ENCODE peak calls at places on chromosome 12, in nine cellular contexts. One of them, this sample, is unnamed.

GRCh38 chr12:109385339-109386078 is 37.8 kb downstream of the MYO1H start:
- DNase-seq in GM13977: peak
- DNase-seq in natural killer cell: no peak
- DNase-seq in omental fat pad: no peak
- DNase-seq in neural crest cell: no peak
- DNase-seq in progenitor cell of endocrine pancreas: no peak
- DNase-seq in neural progenitor cell: peak
- DNase-seq in endothelial cell of umbilical vein: peak
- DNase-seq in GM13976: peak
- DNase-seq in this sample: no peak

GRCh38 chr12:52295663-52296062 is 4.3 kb upstream of the KRT81 start:
- DNase-seq in GM13977: no peak
- DNase-seq in natural killer cell: no peak
- DNase-seq in omental fat pad: no peak
- DNase-seq in neural crest cell: no peak
- DNase-seq in progenitor cell of endocrine pancreas: no peak
- DNase-seq in neural progenitor cell: no peak
- DNase-seq in endothelial cell of umbilical vein: no peak
- DNase-seq in GM13976: no peak
- DNase-seq in this sample: no peak

GRCh38 chr12:68896881-68897540 is 36.0 kb downstream of the CPM start:
- DNase-seq in GM13977: no peak
- DNase-seq in natural killer cell: no peak
- DNase-seq in omental fat pad: no peak
- DNase-seq in neural crest cell: no peak
- DNase-seq in progenitor cell of endocrine pancreas: no peak
- DNase-seq in neural progenitor cell: no peak
- DNase-seq in endothelial cell of umbilical vein: no peak
- DNase-seq in GM13976: no peak
- DNase-seq in this sample: no peak

GRCh38 chr12:123657211-123657610 is 13.7 kb upstream of the TCTN2 start:
- DNase-seq in GM13977: no peak
- DNase-seq in natural killer cell: no peak
- DNase-seq in omental fat pad: no peak
- DNase-seq in neural crest cell: no peak
- DNase-seq in progenitor cell of endocrine pancreas: no peak
- DNase-seq in neural progenitor cell: no peak
- DNase-seq in endothelial cell of umbilical vein: no peak
- DNase-seq in GM13976: no peak
- DNase-seq in this sample: no peak

GRCh38 chr12:94062796-94063635 is 85.4 kb upstream of the PLXNC1 start:
- DNase-seq in GM13977: no peak
- DNase-seq in natural killer cell: no peak
- DNase-seq in omental fat pad: no peak
- DNase-seq in neural crest cell: no peak
- DNase-seq in progenitor cell of endocrine pancreas: no peak
- DNase-seq in neural progenitor cell: no peak
- DNase-seq in endothelial cell of umbilical vein: no peak
- DNase-seq in GM13976: no peak
- DNase-seq in this sample: no peak

GRCh38 chr12:2904260-2904659 is 13.6 kb downstream of the TULP3 start:
- DNase-seq in GM13977: no peak
- DNase-seq in natural killer cell: no peak
- DNase-seq in omental fat pad: no peak
- DNase-seq in neural crest cell: no peak
- DNase-seq in progenitor cell of endocrine pancreas: no peak
- DNase-seq in neural progenitor cell: no peak
- DNase-seq in endothelial cell of umbilical vein: no peak
- DNase-seq in GM13976: no peak
- DNase-seq in this sample: no peak

GRCh38 chr12:1760566-1761382 is 59.6 kb upstream of the LRTM2 start:
- DNase-seq in GM13977: no peak
- DNase-seq in natural killer cell: no peak
- DNase-seq in omental fat pad: no peak
- DNase-seq in neural crest cell: no peak
- DNase-seq in progenitor cell of endocrine pancreas: no peak
- DNase-seq in neural progenitor cell: no peak
- DNase-seq in endothelial cell of umbilical vein: peak
- DNase-seq in GM13976: no peak
- DNase-seq in this sample: no peak

GRCh38 chr12:83016226-83016835 is 329.6 kb downstream of the TMTC2 start:
- DNase-seq in GM13977: no peak
- DNase-seq in natural killer cell: no peak
- DNase-seq in omental fat pad: peak
- DNase-seq in neural crest cell: no peak
- DNase-seq in progenitor cell of endocrine pancreas: no peak
- DNase-seq in neural progenitor cell: no peak
- DNase-seq in endothelial cell of umbilical vein: peak
- DNase-seq in GM13976: no peak
- DNase-seq in this sample: no peak

GRCh38 chr12:76820888-76821482 is 57.1 kb downstream of the ZDHHC17 start:
- DNase-seq in GM13977: no peak
- DNase-seq in natural killer cell: no peak
- DNase-seq in omental fat pad: no peak
- DNase-seq in neural crest cell: peak
- DNase-seq in progenitor cell of endocrine pancreas: no peak
- DNase-seq in neural progenitor cell: peak
- DNase-seq in endothelial cell of umbilical vein: peak
- DNase-seq in GM13976: no peak
- DNase-seq in this sample: no peak

GRCh38 chr12:57459750-57460400 is at the start of gene GLI1:
- DNase-seq in GM13977: peak
- DNase-seq in natural killer cell: no peak
- DNase-seq in omental fat pad: no peak
- DNase-seq in neural crest cell: no peak
- DNase-seq in progenitor cell of endocrine pancreas: no peak
- DNase-seq in neural progenitor cell: peak
- DNase-seq in endothelial cell of umbilical vein: no peak
- DNase-seq in GM13976: peak
- DNase-seq in this sample: no peak

GRCh38 chr12:41645624-41646023 is 457.5 kb downstream of the PDZRN4 start:
- DNase-seq in GM13977: no peak
- DNase-seq in natural killer cell: no peak
- DNase-seq in omental fat pad: no peak
- DNase-seq in neural crest cell: no peak
- DNase-seq in progenitor cell of endocrine pancreas: no peak
- DNase-seq in neural progenitor cell: no peak
- DNase-seq in endothelial cell of umbilical vein: no peak
- DNase-seq in GM13976: no peak
- DNase-seq in this sample: no peak

GRCh38 chr12:4997939-4998338 is 45.7 kb upstream of the KCNA5 start:
- DNase-seq in GM13977: no peak
- DNase-seq in natural killer cell: no peak
- DNase-seq in omental fat pad: no peak
- DNase-seq in neural crest cell: no peak
- DNase-seq in progenitor cell of endocrine pancreas: no peak
- DNase-seq in neural progenitor cell: no peak
- DNase-seq in endothelial cell of umbilical vein: peak
- DNase-seq in GM13976: no peak
- DNase-seq in this sample: no peak

GRCh38 chr12:85275359-85275758 is 4.7 kb upstream of the ALX1 start:
- DNase-seq in GM13977: no peak
- DNase-seq in natural killer cell: no peak
- DNase-seq in omental fat pad: no peak
- DNase-seq in neural crest cell: no peak
- DNase-seq in progenitor cell of endocrine pancreas: no peak
- DNase-seq in neural progenitor cell: no peak
- DNase-seq in endothelial cell of umbilical vein: peak
- DNase-seq in GM13976: no peak
- DNase-seq in this sample: no peak

GRCh38 chr12:69821441-69822204 is 3.4 kb upstream of the MYRFL start:
- DNase-seq in GM13977: no peak
- DNase-seq in natural killer cell: no peak
- DNase-seq in omental fat pad: no peak
- DNase-seq in neural crest cell: no peak
- DNase-seq in progenitor cell of endocrine pancreas: no peak
- DNase-seq in neural progenitor cell: no peak
- DNase-seq in endothelial cell of umbilical vein: peak
- DNase-seq in GM13976: no peak
- DNase-seq in this sample: no peak

GRCh38 chr12:49019435-49020317 is 1.1 kb upstream of the PRKAG1 start:
- DNase-seq in GM13977: peak
- DNase-seq in natural killer cell: peak
- DNase-seq in omental fat pad: no peak
- DNase-seq in neural crest cell: no peak
- DNase-seq in progenitor cell of endocrine pancreas: no peak
- DNase-seq in neural progenitor cell: peak
- DNase-seq in endothelial cell of umbilical vein: peak
- DNase-seq in GM13976: peak
- DNase-seq in this sample: peak

GRCh38 chr12:43740511-43741100 is 18.0 kb downstream of the PUS7L start:
- DNase-seq in GM13977: no peak
- DNase-seq in natural killer cell: no peak
- DNase-seq in omental fat pad: no peak
- DNase-seq in neural crest cell: no peak
- DNase-seq in progenitor cell of endocrine pancreas: no peak
- DNase-seq in neural progenitor cell: no peak
- DNase-seq in endothelial cell of umbilical vein: no peak
- DNase-seq in GM13976: peak
- DNase-seq in this sample: no peak
- TF ChIP-seq CTCF in GM13977: no peak
- TF ChIP-seq CTCF in natural killer cell: no peak
- TF ChIP-seq CTCF in omental fat pad: no peak
- TF ChIP-seq CTCF in neural crest cell: no peak
- TF ChIP-seq CTCF in progenitor cell of endocrine pancreas: no peak
- TF ChIP-seq CTCF in neural progenitor cell: no peak
- TF ChIP-seq CTCF in endothelial cell of umbilical vein: no peak
- TF ChIP-seq CTCF in GM13976: no peak
- TF ChIP-seq CTCF in this sample: no peak

DNA sequence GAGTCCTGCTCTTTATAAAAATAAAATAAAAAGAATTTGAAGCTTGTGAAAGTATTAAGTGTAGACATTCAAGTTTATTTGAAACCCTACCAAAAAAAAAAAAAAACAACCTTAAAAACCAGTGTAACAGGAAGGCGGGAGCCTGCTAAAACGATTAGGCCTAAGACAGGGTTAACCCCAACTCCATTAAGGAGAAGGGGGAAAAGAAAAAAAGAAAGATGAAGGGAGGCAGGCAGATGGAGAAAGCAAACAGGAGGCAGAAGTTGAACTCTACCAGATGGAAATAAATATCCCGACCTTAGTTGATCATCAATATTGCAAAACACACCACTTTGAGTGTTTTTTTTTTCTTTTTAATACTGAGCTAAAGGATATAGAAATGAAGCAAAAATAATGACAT is 1.2 kb upstream of the BTG1 start:
- DNase-seq in GM13977: no peak
- DNase-seq in natural killer cell: no peak
- DNase-seq in omental fat pad: no peak
- DNase-seq in neural crest cell: no peak
- DNase-seq in progenitor cell of endocrine pancreas: no peak
- DNase-seq in neural progenitor cell: no peak
- DNase-seq in endothelial cell of umbilical vein: no peak
- DNase-seq in GM13976: no peak
- DNase-seq in this sample: no peak
- TF ChIP-seq CTCF in GM13977: no peak
- TF ChIP-seq CTCF in natural killer cell: no peak
- TF ChIP-seq CTCF in omental fat pad: no peak
- TF ChIP-seq CTCF in neural crest cell: no peak
- TF ChIP-seq CTCF in progenitor cell of endocrine pancreas: no peak
- TF ChIP-seq CTCF in neural progenitor cell: no peak
- TF ChIP-seq CTCF in endothelial cell of umbilical vein: no peak
- TF ChIP-seq CTCF in GM13976: no peak
- TF ChIP-seq CTCF in this sample: no peak

GRCh38 chr12:22121224-22121623 is 75.2 kb downstream of the CMAS start:
- DNase-seq in GM13977: no peak
- DNase-seq in natural killer cell: no peak
- DNase-seq in omental fat pad: no peak
- DNase-seq in neural crest cell: no peak
- DNase-seq in progenitor cell of endocrine pancreas: no peak
- DNase-seq in neural progenitor cell: peak
- DNase-seq in endothelial cell of umbilical vein: no peak
- DNase-seq in GM13976: peak
- DNase-seq in this sample: peak
- TF ChIP-seq CTCF in GM13977: peak
- TF ChIP-seq CTCF in natural killer cell: peak
- TF ChIP-seq CTCF in omental fat pad: no peak
- TF ChIP-seq CTCF in neural crest cell: peak
- TF ChIP-seq CTCF in progenitor cell of endocrine pancreas: peak
- TF ChIP-seq CTCF in neural progenitor cell: peak
- TF ChIP-seq CTCF in endothelial cell of umbilical vein: peak
- TF ChIP-seq CTCF in GM13976: peak
- TF ChIP-seq CTCF in this sample: no peak

GRCh38 chr12:11623382-11623781 is 26.1 kb upstream of the ETV6 start:
- DNase-seq in GM13977: no peak
- DNase-seq in natural killer cell: no peak
- DNase-seq in omental fat pad: no peak
- DNase-seq in neural crest cell: no peak
- DNase-seq in progenitor cell of endocrine pancreas: no peak
- DNase-seq in neural progenitor cell: no peak
- DNase-seq in endothelial cell of umbilical vein: no peak
- DNase-seq in GM13976: no peak
- DNase-seq in this sample: no peak

GRCh38 chr12:11624126-11624525 is 25.3 kb upstream of the ETV6 start:
- DNase-seq in GM13977: no peak
- DNase-seq in natural killer cell: no peak
- DNase-seq in omental fat pad: no peak
- DNase-seq in neural crest cell: no peak
- DNase-seq in progenitor cell of endocrine pancreas: no peak
- DNase-seq in neural progenitor cell: no peak
- DNase-seq in endothelial cell of umbilical vein: no peak
- DNase-seq in GM13976: no peak
- DNase-seq in this sample: no peak

GRCh38 chr12:11628353-11628752 is 21.1 kb upstream of the ETV6 start:
- DNase-seq in GM13977: no peak
- DNase-seq in natural killer cell: no peak
- DNase-seq in omental fat pad: no peak
- DNase-seq in neural crest cell: no peak
- DNase-seq in progenitor cell of endocrine pancreas: no peak
- DNase-seq in neural progenitor cell: no peak
- DNase-seq in endothelial cell of umbilical vein: no peak
- DNase-seq in GM13976: no peak
- DNase-seq in this sample: no peak

GRCh38 chr12:11621797-11622423 is 27.6 kb upstream of the ETV6 start:
- DNase-seq in GM13977: no peak
- DNase-seq in natural killer cell: no peak
- DNase-seq in omental fat pad: no peak
- DNase-seq in neural crest cell: no peak
- DNase-seq in progenitor cell of endocrine pancreas: no peak
- DNase-seq in neural progenitor cell: no peak
- DNase-seq in endothelial cell of umbilical vein: peak
- DNase-seq in GM13976: no peak
- DNase-seq in this sample: peak

DNA sequence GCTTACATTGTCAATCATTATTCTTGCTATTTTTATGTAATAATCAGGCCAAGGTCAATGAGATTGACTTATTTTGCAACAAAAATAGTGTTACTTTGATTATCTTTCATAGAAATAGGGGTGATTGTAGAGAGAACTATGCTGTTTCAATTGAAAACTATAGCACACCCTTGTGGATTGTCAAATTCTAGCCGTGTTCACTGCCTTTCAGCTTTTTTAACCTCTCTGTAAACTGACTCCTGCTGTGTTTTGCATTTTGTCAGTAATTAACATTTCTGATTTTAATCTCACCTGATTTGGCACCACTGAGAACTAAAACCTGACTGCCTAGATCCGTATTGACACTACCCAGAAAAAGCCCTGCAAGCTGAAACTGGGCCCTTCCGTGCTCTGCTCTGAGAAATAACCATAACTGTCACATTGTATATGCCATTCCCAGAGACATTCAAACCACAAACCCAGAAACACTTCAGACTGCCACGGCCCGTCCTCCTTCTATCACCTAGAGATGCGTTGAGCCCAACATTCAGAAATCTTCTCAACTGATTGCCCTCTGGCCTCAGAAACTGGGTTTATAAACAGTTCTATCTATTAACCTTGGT is 26.6 kb upstream of the ETV6 start:
- DNase-seq in GM13977: peak
- DNase-seq in natural killer cell: no peak
- DNase-seq in omental fat pad: no peak
- DNase-seq in neural crest cell: no peak
- DNase-seq in progenitor cell of endocrine pancreas: no peak
- DNase-seq in neural progenitor cell: no peak
- DNase-seq in endothelial cell of umbilical vein: no peak
- DNase-seq in GM13976: no peak
- DNase-seq in this sample: no peak
- TF ChIP-seq CTCF in GM13977: peak
- TF ChIP-seq CTCF in natural killer cell: no peak
- TF ChIP-seq CTCF in omental fat pad: no peak
- TF ChIP-seq CTCF in neural crest cell: no peak
- TF ChIP-seq CTCF in progenitor cell of endocrine pancreas: peak
- TF ChIP-seq CTCF in neural progenitor cell: peak
- TF ChIP-seq CTCF in endothelial cell of umbilical vein: no peak
- TF ChIP-seq CTCF in GM13976: no peak
- TF ChIP-seq CTCF in this sample: no peak

This sample was measured in activated CD8-positive, alpha-beta T cell treated with anti-CD3 and anti-CD28 coated beads for 36 hours.